ENCODE peak calls at places on chromosomes 5 and 9, in ten cellular contexts. H is frontal cortex; G is CD8-positive, alpha-beta memory T cell; C is AG08395; Y is GM23338; K is ELR; P is AG04450; M is kidney tubule cell; R is fibroblast of the aortic adventitia; F is activated T-cell treated with anti-CD3 and anti-CD28 coated beads for 48 hours. B is an unnamed sample.

GRCh38 chr5:149912226-149912864 is 32.2 kb downstream of the PDE6A start:
- DNase-seq in H (no peak), G (no peak), C (no peak), Y (no peak), K (no peak), P (no peak), M (no peak), R (no peak), F (no peak), B (no peak)

GRCh38 chr9:93020785-93021670 is 37.5 kb upstream of the SUSD3 start:
- DNase-seq in H (no peak), G (peak), C (no peak), Y (no peak), K (no peak), P (no peak), M (no peak), R (no peak), F (no peak), B (no peak)

GRCh38 chr9:108813951-108814601 is 41.7 kb downstream of the ACTL7B start:
- DNase-seq in H (peak), G (no peak), C (peak), Y (peak), K (peak), P (no peak), M (peak), R (peak), F (no peak), B (no peak)

GRCh38 chr5:137738947-137739346 is 3.1 kb upstream of the KLHL3 start:
- DNase-seq in H (no peak), G (no peak), C (no peak), Y (no peak), K (no peak), P (no peak), M (no peak), R (no peak), F (no peak), B (no peak)

GRCh38 chr9:91734371-91734981 is 215.6 kb downstream of the ROR2 start:
- DNase-seq in H (peak), G (no peak), C (peak), Y (peak), K (peak), P (no peak), M (peak), R (peak), F (peak), B (peak)

GRCh38 chr5:16617272-16617973 is 626 bp upstream of the RETREG1 start:
- DNase-seq in H (no peak), G (peak), C (no peak), Y (peak), K (no peak), P (no peak), M (no peak), R (no peak), F (peak), B (no peak)

GRCh38 chr9:130860458-130861316 is 25.6 kb downstream of the ABL1 start:
- DNase-seq in H (no peak), G (no peak), C (peak), Y (peak), K (peak), P (peak), M (peak), R (peak), F (no peak), B (no peak)

GRCh38 chr5:169566202-169566601 is 17.4 kb upstream of the SPDL1 start:
- DNase-seq in H (no peak), G (no peak), C (no peak), Y (no peak), K (no peak), P (no peak), M (no peak), R (peak), F (no peak), B (no peak)

GRCh38 chr5:139844472-139845145 is 49.0 kb downstream of the PSD2 start:
- DNase-seq in H (peak), G (peak), C (peak), Y (peak), K (peak), P (peak), M (peak), R (peak), F (peak), B (peak)

GRCh38 chr5:111389390-111390082 is 122.8 kb downstream of the STARD4 start:
- DNase-seq in H (no peak), G (no peak), C (peak), Y (no peak), K (peak), P (peak), M (peak), R (peak), F (no peak), B (no peak)

GRCh38 chr5:3320317-3320865 is 275.2 kb upstream of the IRX1 start:
- DNase-seq in H (no peak), G (no peak), C (peak), Y (no peak), K (no peak), P (no peak), M (peak), R (no peak), F (no peak), B (no peak)

GRCh38 chr5:68730220-68731010 is 363.4 kb upstream of the SLC30A5 start:
- DNase-seq in H (peak), G (no peak), C (peak), Y (no peak), K (peak), P (peak), M (peak), R (peak), F (no peak), B (no peak)

GRCh38 chr9:33287087-33287490 is 3.2 kb upstream of the NFX1 start:
- DNase-seq in H (peak), G (peak), C (peak), Y (peak), K (peak), P (peak), M (peak), R (peak), F (no peak), B (no peak)

GRCh38 chr9:81720450-81721086 is 31.2 kb upstream of the TLE1 start:
- DNase-seq in H (no peak), G (no peak), C (no peak), Y (no peak), K (no peak), P (no peak), M (peak), R (no peak), F (no peak), B (no peak)

GRCh38 chr9:32359452-32359851 is 25.0 kb upstream of the ACO1 start:
- DNase-seq in H (no peak), G (no peak), C (no peak), Y (no peak), K (no peak), P (no peak), M (no peak), R (no peak), F (no peak), B (no peak)

GRCh38 chr5:107669543-107670027 is 1.2 kb downstream of the EFNA5 start:
- DNase-seq in H (no peak), G (no peak), C (peak), Y (peak), K (peak), P (no peak), M (peak), R (peak), F (no peak), B (peak)

GRCh38 chr5:167720201-167720600 is 571.2 kb upstream of the WWC1 start:
- DNase-seq in H (no peak), G (no peak), C (peak), Y (no peak), K (peak), P (no peak), M (no peak), R (no peak), F (no peak), B (no peak)

GRCh38 chr5:143054480-143054941 is 284.3 kb downstream of the ARHGAP26 start:
- DNase-seq in H (no peak), G (no peak), C (no peak), Y (no peak), K (peak), P (no peak), M (peak), R (no peak), F (peak), B (no peak)

GRCh38 chr5:102901821-102902448 is 146.8 kb downstream of the PAM start:
- DNase-seq in H (no peak), G (no peak), C (no peak), Y (no peak), K (peak), P (no peak), M (no peak), R (no peak), F (no peak), B (no peak)

GRCh38 chr5:148849461-148849860 is 23.1 kb downstream of the ADRB2 start:
- DNase-seq in H (no peak), G (peak), C (no peak), Y (no peak), K (no peak), P (no peak), M (no peak), R (no peak), F (no peak), B (no peak)

GRCh38 chr5:137560414-137560813 is 61.3 kb upstream of the SPOCK1 start:
- DNase-seq in H (no peak), G (no peak), C (no peak), Y (no peak), K (peak), P (no peak), M (no peak), R (no peak), F (no peak), B (no peak)

GRCh38 chr5:173333900-173334685 is 5.9 kb upstream of the STC2 start:
- DNase-seq in H (no peak), G (no peak), C (peak), Y (no peak), K (peak), P (no peak), M (no peak), R (peak), F (no peak), B (no peak)

GRCh38 chr9:137114613-137115393 is at the start of gene DPP7:
- DNase-seq in H (peak), G (peak), C (peak), Y (peak), K (peak), P (no peak), M (peak), R (peak), F (peak), B (no peak)

GRCh38 chr9:135797507-135798302 is 95.7 kb downstream of the KCNT1 start:
- DNase-seq in H (peak), G (no peak), C (peak), Y (peak), K (peak), P (no peak), M (peak), R (peak), F (peak), B (peak)

GRCh38 chr5:141848771-141849370 is 29.3 kb downstream of the PCDH1 start:
- DNase-seq in H (peak), G (no peak), C (no peak), Y (peak), K (peak), P (no peak), M (peak), R (peak), F (no peak), B (peak)

GRCh38 chr5:85893996-85894395 is 723.7 kb upstream of the COX7C start:
- DNase-seq in H (no peak), G (no peak), C (no peak), Y (peak), K (no peak), P (no peak), M (no peak), R (no peak), F (no peak), B (no peak)